ENCODE peak calls at places on chromosomes 6 and 20, in six cellular contexts. N is AG04449, S is heart right ventricle, X is BJ, L is cardiac fibroblast, U is foreskin melanocyte. Y is an unnamed sample.

GRCh38 chr6:130513770-130514169 is 148.0 kb downstream of the TMEM200A start:
- DNase-seq in X (no peak), L (peak), S (no peak), U (no peak), N (peak), Y (peak)

GRCh38 chr6:26125015-26125690 is 37.9 kb downstream of the HFE start:
- DNase-seq in U (peak), X (no peak), L (peak), N (no peak), S (no peak), Y (no peak)

GRCh38 chr6:121503633-121504032 is 68.2 kb downstream of the GJA1 start:
- DNase-seq in S (no peak), L (peak), X (no peak), U (no peak), N (no peak), Y (no peak)

GRCh38 chr20:4936392-4936850 is 64.9 kb downstream of the SLC23A2 start:
- DNase-seq in N (no peak), L (no peak), U (no peak), X (no peak), S (no peak), Y (no peak)

GRCh38 chr20:47762699-47763098 is 22.6 kb downstream of the SULF2 start:
- DNase-seq in S (no peak), U (no peak), L (peak), N (no peak), X (no peak), Y (peak)

GRCh38 chr20:4512891-4513550 is 208.7 kb upstream of the PRND start:
- DNase-seq in N (peak), S (no peak), X (peak), L (peak), U (peak), Y (peak)

GRCh38 chr20:44295995-44296394 is 15.0 kb downstream of the FITM2 start:
- DNase-seq in S (no peak), N (no peak), L (no peak), U (no peak), X (no peak), Y (no peak)

GRCh38 chr6:112189494-112189893 is 64.9 kb downstream of the LAMA4 start:
- DNase-seq in X (no peak), L (no peak), N (no peak), S (no peak), U (no peak), Y (peak)

GRCh38 chr6:6964675-6965074 is 143.1 kb upstream of the RREB1 start:
- DNase-seq in S (no peak), N (no peak), L (peak), U (no peak), X (no peak), Y (no peak)

GRCh38 chr6:118776607-118777549 is 117.1 kb upstream of the ASF1A start:
- DNase-seq in U (peak), X (peak), L (peak), N (peak), S (peak), Y (peak)

GRCh38 chr6:41189968-41190367 is 11.0 kb downstream of the TREML2 start:
- DNase-seq in X (no peak), S (no peak), N (no peak), L (no peak), U (no peak), Y (no peak)

GRCh38 chr6:1313755-1314503 is 2.0 kb downstream of the FOXQ1 start:
- DNase-seq in X (no peak), U (no peak), N (no peak), S (no peak), L (no peak), Y (peak)

GRCh38 chr6:147506704-147507114 is 1.8 kb upstream of the SAMD5 start:
- DNase-seq in U (peak), N (no peak), X (no peak), S (peak), L (peak), Y (peak)

GRCh38 chr20:15637971-15638754 is 935.1 kb downstream of the KIF16B start:
- DNase-seq in X (no peak), N (no peak), L (no peak), S (no peak), U (no peak), Y (no peak)

GRCh38 chr6:123091896-123092271 is 95.8 kb downstream of the CLVS2 start:
- DNase-seq in L (no peak), S (no peak), U (no peak), N (no peak), X (no peak), Y (no peak)

GRCh38 chr6:12548526-12548925 is 168.0 kb upstream of the PHACTR1 start:
- DNase-seq in N (peak), S (no peak), U (no peak), L (peak), X (peak), Y (peak)

GRCh38 chr20:3543901-3544507 is 73.2 kb downstream of the ATRN start:
- DNase-seq in N (peak), U (no peak), L (peak), S (no peak), X (no peak), Y (no peak)

GRCh38 chr6:149059557-149059956 is 258.0 kb upstream of the TAB2 start:
- DNase-seq in U (no peak), S (no peak), N (no peak), L (no peak), X (no peak), Y (no peak)

GRCh38 chr20:36098364-36098763 is 56.2 kb upstream of the EPB41L1 start:
- DNase-seq in L (peak), S (peak), N (no peak), X (no peak), U (peak), Y (no peak)

GRCh38 chr20:5215592-5216304 is 88.9 kb downstream of the CDS2 start:
- DNase-seq in L (no peak), U (no peak), X (peak), S (no peak), N (no peak), Y (peak)

GRCh38 chr20:43430265-43430664 is 27.4 kb upstream of the SRSF6 start:
- DNase-seq in X (no peak), U (no peak), L (no peak), N (no peak), S (no peak), Y (no peak)

GRCh38 chr6:34487536-34487935 is 21.7 kb downstream of the PACSIN1 start:
- DNase-seq in N (no peak), X (no peak), L (no peak), U (no peak), S (no peak), Y (no peak)

GRCh38 chr6:47073125-47074110 is 31.3 kb upstream of the ADGRF1 start:
- DNase-seq in L (no peak), X (no peak), U (no peak), S (no peak), N (no peak), Y (no peak)

GRCh38 chr20:24842591-24843442 is 106.3 kb upstream of the CST7 start:
- DNase-seq in N (no peak), S (no peak), X (no peak), L (no peak), U (no peak), Y (no peak)

GRCh38 chr6:1524040-1524480 is 85.7 kb upstream of the FOXC1 start:
- DNase-seq in X (no peak), L (peak), U (no peak), S (peak), N (no peak), Y (peak)

GRCh38 chr20:34713194-34713943 is 9.2 kb downstream of the TP53INP2 start:
- DNase-seq in S (peak), L (peak), U (peak), X (peak), N (peak), Y (peak)

GRCh38 chr20:63285636-63286615 is 7.1 kb upstream of the COL20A1 start:
- DNase-seq in X (no peak), L (no peak), N (no peak), U (no peak), S (no peak), Y (no peak)

Y was measured in AG20443.